ENCODE peak calls at places on chromosomes 1 and 21, in seven cellular contexts. One of them, this sample, is unnamed.

GRCh38 chr1:181356505-181357340 is 126.6 kb upstream of the CACNA1E start:
- DNase-seq in A549: no peak
- DNase-seq in HepG2: no peak
- DNase-seq in esophagus muscularis mucosa: peak; percentile 86
- DNase-seq in H1: no peak
- DNase-seq in stomach: no peak
- DNase-seq in transverse colon: no peak
- DNase-seq in this sample: no peak

GRCh38 chr21:36015096-36015495 is 45.2 kb downstream of the SETD4 start:
- DNase-seq in H1: no peak
- DNase-seq in stomach: no peak
- DNase-seq in esophagus muscularis mucosa: no peak
- DNase-seq in A549: no peak
- DNase-seq in HepG2: no peak
- DNase-seq in transverse colon: no peak
- DNase-seq in this sample: no peak

GRCh38 chr1:39959651-39960333 is 4.8 kb downstream of the MFSD2A start:
- DNase-seq in esophagus muscularis mucosa: no peak
- DNase-seq in transverse colon: no peak
- DNase-seq in H1: no peak
- DNase-seq in A549: no peak
- DNase-seq in stomach: no peak
- DNase-seq in HepG2: no peak
- DNase-seq in this sample: no peak

GRCh38 chr1:47232187-47232874 is at the start of gene TAL1:
- DNase-seq in H1: peak; percentile 66
- DNase-seq in stomach: no peak
- DNase-seq in transverse colon: no peak
- DNase-seq in A549: no peak
- DNase-seq in esophagus muscularis mucosa: no peak
- DNase-seq in HepG2: no peak
- DNase-seq in this sample: peak; percentile 86

GRCh38 chr21:38775733-38776132 is 30.0 kb upstream of the ETS2 start:
- DNase-seq in A549: no peak
- DNase-seq in transverse colon: no peak
- DNase-seq in esophagus muscularis mucosa: no peak
- DNase-seq in H1: no peak
- DNase-seq in HepG2: no peak
- DNase-seq in stomach: no peak
- DNase-seq in this sample: no peak

GRCh38 chr1:182446033-182446669 is 3.8 kb upstream of the RGSL1 start:
- DNase-seq in H1: peak; percentile 58
- DNase-seq in HepG2: peak; percentile 39
- DNase-seq in transverse colon: peak; percentile 16
- DNase-seq in stomach: no peak
- DNase-seq in esophagus muscularis mucosa: no peak
- DNase-seq in A549: peak; percentile 55
- DNase-seq in this sample: no peak

GRCh38 chr1:88061106-88061829 is 622.8 kb upstream of the PKN2 start:
- DNase-seq in H1: no peak
- DNase-seq in stomach: peak; percentile 68
- DNase-seq in transverse colon: peak; percentile 58
- DNase-seq in HepG2: peak; percentile 45
- DNase-seq in esophagus muscularis mucosa: no peak
- DNase-seq in A549: peak; percentile 36
- DNase-seq in this sample: no peak

GRCh38 chr1:154485106-154485505 is 16.9 kb upstream of the TDRD10 start:
- DNase-seq in stomach: peak; percentile 9
- DNase-seq in H1: no peak
- DNase-seq in esophagus muscularis mucosa: no peak
- DNase-seq in A549: no peak
- DNase-seq in HepG2: no peak
- DNase-seq in transverse colon: no peak
- DNase-seq in this sample: peak; percentile 69

GRCh38 chr21:42841156-42841915 is 38.0 kb downstream of the WDR4 start:
- DNase-seq in esophagus muscularis mucosa: no peak
- DNase-seq in HepG2: no peak
- DNase-seq in stomach: no peak
- DNase-seq in H1: no peak
- DNase-seq in A549: no peak
- DNase-seq in transverse colon: no peak
- DNase-seq in this sample: no peak

GRCh38 chr1:156581661-156582387 is 2.3 kb downstream of the TTC24 start:
- DNase-seq in HepG2: no peak
- DNase-seq in esophagus muscularis mucosa: no peak
- DNase-seq in A549: no peak
- DNase-seq in transverse colon: no peak
- DNase-seq in stomach: no peak
- DNase-seq in H1: no peak
- DNase-seq in this sample: no peak

GRCh38 chr21:25396135-25396711 is 211.1 kb downstream of the MRPL39 start:
- DNase-seq in A549: no peak
- DNase-seq in transverse colon: no peak
- DNase-seq in HepG2: no peak
- DNase-seq in stomach: no peak
- DNase-seq in esophagus muscularis mucosa: no peak
- DNase-seq in H1: no peak
- DNase-seq in this sample: no peak

GRCh38 chr1:232669981-232670763 is 40.2 kb upstream of the SIPA1L2 start:
- DNase-seq in H1: no peak
- DNase-seq in stomach: no peak
- DNase-seq in transverse colon: no peak
- DNase-seq in esophagus muscularis mucosa: no peak
- DNase-seq in HepG2: no peak
- DNase-seq in A549: no peak
- DNase-seq in this sample: no peak

GRCh38 chr1:64163972-64164371 is 39.5 kb upstream of the UBE2U start:
- DNase-seq in stomach: no peak
- DNase-seq in H1: no peak
- DNase-seq in A549: peak; percentile 2
- DNase-seq in HepG2: no peak
- DNase-seq in transverse colon: no peak
- DNase-seq in esophagus muscularis mucosa: no peak
- DNase-seq in this sample: no peak

GRCh38 chr1:43763497-43763973 is 56.2 kb downstream of the ST3GAL3 start:
- DNase-seq in H1: peak; percentile 63
- DNase-seq in esophagus muscularis mucosa: peak; percentile 92
- DNase-seq in stomach: peak; percentile 65
- DNase-seq in A549: peak; percentile 41
- DNase-seq in transverse colon: peak; percentile 74
- DNase-seq in HepG2: peak; percentile 71
- DNase-seq in this sample: no peak

DNA sequence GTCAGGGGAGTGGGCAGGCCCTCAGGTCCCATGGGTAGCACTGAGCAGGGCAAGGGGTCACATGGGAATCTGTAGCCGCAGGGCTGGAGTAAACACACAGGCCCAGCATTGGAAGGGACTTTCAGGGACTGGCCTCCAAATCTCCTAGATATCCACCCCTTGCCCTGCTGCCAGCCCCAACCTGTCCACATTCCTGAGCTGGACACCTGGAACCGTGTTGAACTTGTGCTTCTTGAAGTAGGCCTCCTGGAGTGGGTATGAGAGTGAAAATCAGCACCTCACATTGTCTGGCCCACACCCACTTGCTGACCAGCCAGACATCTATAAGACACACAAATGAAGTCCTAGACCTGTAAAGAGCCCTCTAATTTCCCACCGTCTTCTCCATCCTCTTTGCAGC is 7.7 kb downstream of the POMGNT1 start:
- DNase-seq in A549: no peak
- DNase-seq in esophagus muscularis mucosa: no peak
- DNase-seq in stomach: peak; percentile 47
- DNase-seq in H1: no peak
- DNase-seq in transverse colon: no peak
- DNase-seq in HepG2: no peak
- DNase-seq in this sample: no peak
- TF ChIP-seq EP300 in A549: no peak
- TF ChIP-seq EP300 in esophagus muscularis mucosa: no peak
- TF ChIP-seq EP300 in stomach: no peak
- TF ChIP-seq EP300 in H1: no peak
- TF ChIP-seq EP300 in transverse colon: no peak
- TF ChIP-seq EP300 in HepG2: no peak
- TF ChIP-seq EP300 in this sample: no peak

DNA sequence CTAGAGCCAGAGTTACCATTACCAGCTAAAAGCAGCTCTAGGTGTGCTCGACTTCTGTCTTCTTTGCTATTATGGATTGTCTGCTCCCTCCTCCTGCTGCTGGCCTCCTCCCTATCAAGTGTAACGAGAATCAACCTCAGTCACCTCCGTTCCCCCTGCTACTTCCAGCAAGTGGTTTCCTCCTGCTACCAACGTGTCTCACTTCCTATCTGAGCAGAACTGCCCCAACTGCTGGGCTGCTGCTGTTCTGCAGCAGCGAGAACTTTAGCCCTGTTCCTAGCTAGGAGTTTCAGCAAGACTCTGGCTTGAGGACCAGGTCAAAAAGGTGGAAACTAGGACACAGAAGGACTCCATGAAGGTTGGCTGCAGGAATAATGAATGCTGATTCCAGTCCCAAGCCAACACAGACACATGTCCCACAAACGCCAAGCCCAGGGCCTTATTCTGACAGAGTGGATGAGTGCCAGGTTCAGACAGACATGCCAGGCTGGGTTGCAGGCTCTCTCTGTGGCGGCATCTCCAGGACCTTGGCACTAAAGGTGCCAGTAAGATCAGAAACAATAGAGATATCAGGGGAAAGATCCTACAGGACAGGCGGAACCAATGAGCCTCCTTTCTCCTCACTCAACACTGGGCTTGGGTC is 46.9 kb downstream of the CD34 start:
- DNase-seq in HepG2: no peak
- DNase-seq in stomach: no peak
- DNase-seq in H1: no peak
- DNase-seq in transverse colon: peak; percentile 39
- DNase-seq in esophagus muscularis mucosa: no peak
- DNase-seq in A549: no peak
- DNase-seq in this sample: no peak
- H3K27ac ChIP-seq in HepG2: no peak overlapping the region
- H3K27ac ChIP-seq in stomach: no peak overlapping the region
- H3K27ac ChIP-seq in H1: no peak overlapping the region
- H3K27ac ChIP-seq in transverse colon: peak overlapping the region; percentile 95
- H3K27ac ChIP-seq in esophagus muscularis mucosa: peak overlapping the region; percentile 65
- H3K27ac ChIP-seq in A549: no peak overlapping the region
- H3K27ac ChIP-seq in this sample: peak overlapping the region; percentile 94

GRCh38 chr1:167627865-167628641 is 2.0 kb upstream of the RCSD1 start:
- DNase-seq in transverse colon: peak; percentile 67
- DNase-seq in H1: no peak
- DNase-seq in stomach: peak; percentile 60
- DNase-seq in esophagus muscularis mucosa: no peak
- DNase-seq in A549: no peak
- DNase-seq in HepG2: peak; percentile 48
- DNase-seq in this sample: peak; percentile 72
- TF ChIP-seq EP300 in transverse colon: no peak
- TF ChIP-seq EP300 in H1: no peak
- TF ChIP-seq EP300 in stomach: no peak
- TF ChIP-seq EP300 in esophagus muscularis mucosa: no peak
- TF ChIP-seq EP300 in A549: no peak
- TF ChIP-seq EP300 in HepG2: no peak
- TF ChIP-seq EP300 in this sample: no peak

GRCh38 chr1:66436378-66437135 is 97.4 kb upstream of the SGIP1 start:
- DNase-seq in esophagus muscularis mucosa: peak; percentile 90
- DNase-seq in stomach: no peak
- DNase-seq in transverse colon: no peak
- DNase-seq in A549: peak; percentile 5
- DNase-seq in HepG2: no peak
- DNase-seq in H1: no peak
- DNase-seq in this sample: no peak
- H3K27ac ChIP-seq in esophagus muscularis mucosa: no peak overlapping the region
- H3K27ac ChIP-seq in stomach: no peak overlapping the region
- H3K27ac ChIP-seq in transverse colon: no peak overlapping the region
- H3K27ac ChIP-seq in A549: peak overlapping the region; percentile 62
- H3K27ac ChIP-seq in HepG2: no peak overlapping the region
- H3K27ac ChIP-seq in H1: no peak overlapping the region
- H3K27ac ChIP-seq in this sample: no peak overlapping the region

This sample was measured in upper lobe of left lung.